ENCODE peak calls at places on chromosomes 2 and 18, in six cellular contexts. W is activated T-cell treated with anti-CD3 and anti-CD28 coated beads for 1 hour; L is PC-9; J is mesendoderm; A is activated CD4-positive, alpha-beta T cell treated with anti-CD3 and anti-CD28 coated beads for 1 hour; H is AG09309. Z is an unnamed sample.

GRCh38 chr2:230414302-230414701 is 1.7 kb upstream of the SP100 start:
- DNase-seq in W (no peak), L (no peak), J (no peak), A (no peak), H (no peak), Z (no peak)

GRCh38 chr2:238412067-238412767 is 14.5 kb upstream of the ASB1 start:
- DNase-seq in W (no peak), L (no peak), J (no peak), A (no peak), H (no peak), Z (no peak)

GRCh38 chr2:99153921-99154604 is 679 bp downstream of the TSGA10 start:
- DNase-seq in W (no peak), L (no peak), J (no peak), A (no peak), H (no peak), Z (no peak)

GRCh38 chr2:144553379-144553778 is 33.5 kb upstream of the ZEB2 start:
- DNase-seq in W (no peak), L (peak; percentile 34), J (peak; percentile 2), A (no peak), H (peak; percentile 66), Z (no peak)

GRCh38 chr2:102724016-102724490 is 37.8 kb upstream of the TMEM182 start:
- DNase-seq in W (no peak), L (no peak), J (no peak), A (no peak), H (no peak), Z (no peak)

GRCh38 chr18:25454270-25454659 is 102.3 kb upstream of the ZNF521 start:
- DNase-seq in W (no peak), L (no peak), J (no peak), A (no peak), H (no peak), Z (no peak)

GRCh38 chr2:186595219-186595618 is 5.4 kb downstream of the ITGAV start:
- DNase-seq in W (no peak), L (no peak), J (peak; percentile 44), A (no peak), H (no peak), Z (no peak)

GRCh38 chr2:211745295-211746097 is 793.1 kb downstream of the ERBB4 start:
- DNase-seq in W (no peak), L (no peak), J (peak; percentile 87), A (no peak), H (peak; percentile 25), Z (no peak)

GRCh38 chr18:59907172-59907571 is 7.4 kb downstream of the PMAIP1 start:
- DNase-seq in W (no peak), L (no peak), J (no peak), A (no peak), H (no peak), Z (no peak)

Z was measured in cardiac septum.